ENCODE peak calls at places on chromosomes 11 and 22, in seven cellular contexts. K is HCT116, J is transverse colon, V is thyroid gland, G is stomach, O is A549, F is IMR-90. W is an unnamed sample.

GRCh38 chr11:15119352-15119751 is 4.6 kb downstream of the INSC start:
- DNase-seq in K (no peak), G (no peak), V (no peak), O (no peak), J (no peak), F (peak; percentile 20), W (no peak)

GRCh38 chr22:23237841-23238240 is 57.5 kb downstream of the BCR start:
- DNase-seq in V (no peak), J (no peak), G (no peak), F (no peak), K (no peak), O (no peak), W (no peak)

GRCh38 chr11:69460540-69461257 is 20.8 kb upstream of the LINC01488 start:
- DNase-seq in V (no peak), K (peak; percentile 29), F (peak; percentile 95), J (no peak), O (no peak), G (no peak), W (no peak)

GRCh38 chr11:92861641-92862040 is 107.8 kb upstream of the MTNR1B start:
- DNase-seq in G (no peak), V (peak; percentile 38), F (no peak), O (no peak), K (no peak), J (no peak), W (no peak)

GRCh38 chr22:39205344-39206021 is 39.3 kb downstream of the PDGFB start:
- DNase-seq in O (peak; percentile 76), F (peak; percentile 78), G (no peak), K (peak; percentile 46), J (no peak), V (no peak), W (no peak)

GRCh38 chr11:27485930-27486773 is 13.6 kb upstream of the LGR4 start:
- DNase-seq in O (no peak), G (no peak), F (peak; percentile 61), V (peak; percentile 17), J (no peak), K (peak; percentile 37), W (no peak)

GRCh38 chr22:19932367-19933206 is 9.0 kb upstream of the COMT start:
- DNase-seq in F (no peak), G (peak; percentile 74), O (no peak), K (no peak), J (no peak), V (no peak), W (no peak)

GRCh38 chr11:129951201-129951882 is 51.3 kb downstream of the PRDM10 start:
- DNase-seq in O (no peak), F (no peak), J (no peak), V (no peak), G (no peak), K (no peak), W (no peak)

GRCh38 chr22:35656284-35656752 is 8.1 kb downstream of the APOL6 start:
- DNase-seq in K (no peak), V (no peak), J (no peak), G (no peak), O (no peak), F (no peak), W (no peak)

GRCh38 chr22:22357024-22357868 is 112.7 kb downstream of the VPREB1 start:
- DNase-seq in K (peak; percentile 77), J (peak; percentile 89), F (peak; percentile 43), V (peak; percentile 95), O (peak; percentile 78), G (peak; percentile 67), W (peak; percentile 72)

GRCh38 chr11:106794058-106794457 is 224.2 kb downstream of the GUCY1A2 start:
- DNase-seq in F (no peak), V (no peak), G (no peak), O (no peak), K (no peak), J (no peak), W (no peak)

GRCh38 chr11:44224867-44225501 is 85.0 kb downstream of the ALX4 start:
- DNase-seq in G (no peak), V (no peak), F (no peak), K (no peak), J (no peak), O (no peak), W (no peak)

GRCh38 chr11:80595011-80595410 is 1154.2 kb upstream of the TENM4 start:
- DNase-seq in V (no peak), F (peak; percentile 68), G (no peak), O (no peak), J (no peak), K (no peak), W (no peak)

GRCh38 chr11:132674161-132674560 is 858.1 kb downstream of the OPCML start:
- DNase-seq in O (no peak), J (no peak), V (no peak), F (no peak), K (no peak), G (no peak), W (no peak)

GRCh38 chr11:369336-370018 is at the start of gene B4GALNT4:
- DNase-seq in O (peak; percentile 68), G (no peak), K (no peak), J (no peak), F (peak; percentile 23), V (peak; percentile 15), W (peak; percentile 72)

GRCh38 chr11:70205766-70206165 is 2.7 kb downstream of the FADD start:
- DNase-seq in K (no peak), F (no peak), V (no peak), J (no peak), O (no peak), G (no peak), W (no peak)

GRCh38 chr11:64522036-64522435 is 69.0 kb upstream of the SLC22A12 start:
- DNase-seq in J (no peak), F (no peak), V (no peak), G (no peak), K (no peak), O (no peak), W (no peak)

GRCh38 chr11:63940786-63941185 is 2.0 kb downstream of the NAA40 start:
- DNase-seq in K (no peak), J (no peak), V (no peak), G (no peak), F (no peak), O (no peak), W (no peak)

GRCh38 chr11:118715837-118716260 is 36.4 kb upstream of the TREH start:
- DNase-seq in J (no peak), G (no peak), O (no peak), V (peak; percentile 29), F (no peak), K (no peak), W (peak; percentile 42)

GRCh38 chr11:83521647-83522596 is 235.8 kb upstream of the CCDC90B start:
- DNase-seq in O (no peak), G (no peak), K (no peak), J (no peak), V (no peak), F (peak; percentile 31), W (no peak)

GRCh38 chr11:27837895-27838563 is 137.8 kb upstream of the BDNF start:
- DNase-seq in O (no peak), J (no peak), G (no peak), K (no peak), F (no peak), V (no peak), W (no peak)

GRCh38 chr22:29674121-29674520 is 45.7 kb upstream of the CABP7 start:
- DNase-seq in K (no peak), F (no peak), O (no peak), V (no peak), G (no peak), J (no peak), W (no peak)

GRCh38 chr11:112554586-112554985 is 293.9 kb upstream of the PLET1 start:
- DNase-seq in V (no peak), O (no peak), F (no peak), J (no peak), G (no peak), K (no peak), W (no peak)

GRCh38 chr11:70843906-70844305 is 408.5 kb downstream of the SHANK2 start:
- DNase-seq in K (no peak), G (no peak), O (no peak), V (no peak), F (no peak), J (no peak), W (no peak)

GRCh38 chr22:20926243-20926642 is 9.0 kb downstream of the CRKL start:
- DNase-seq in G (no peak), V (no peak), F (no peak), J (no peak), O (no peak), K (no peak), W (no peak)

GRCh38 chr22:48746789-48747425 is 1080.8 kb downstream of the BRD1 start:
- DNase-seq in F (no peak), J (no peak), O (no peak), G (peak; percentile 14), V (no peak), K (no peak), W (no peak)
- H3K9me3 ChIP-seq in F (peaks cover 73% of the 10 kb centered on the region), J (no peaks in the 10 kb centered on the region), O (no peaks in the 10 kb centered on the region), G (no peaks in the 10 kb centered on the region), V (no peaks in the 10 kb centered on the region), K (no peaks in the 10 kb centered on the region), W (no peaks in the 10 kb centered on the region)

GRCh38 chr11:11981364-11981763 is 27.1 kb downstream of the DKK3 start:
- DNase-seq in F (no peak), O (no peak), G (peak; percentile 16), K (no peak), J (no peak), V (no peak), W (no peak)
- TF ChIP-seq POLR2A in F (no peak), O (no peak), G (no peak), K (no peak), J (no peak), V (no peak), W (no peak)

DNA sequence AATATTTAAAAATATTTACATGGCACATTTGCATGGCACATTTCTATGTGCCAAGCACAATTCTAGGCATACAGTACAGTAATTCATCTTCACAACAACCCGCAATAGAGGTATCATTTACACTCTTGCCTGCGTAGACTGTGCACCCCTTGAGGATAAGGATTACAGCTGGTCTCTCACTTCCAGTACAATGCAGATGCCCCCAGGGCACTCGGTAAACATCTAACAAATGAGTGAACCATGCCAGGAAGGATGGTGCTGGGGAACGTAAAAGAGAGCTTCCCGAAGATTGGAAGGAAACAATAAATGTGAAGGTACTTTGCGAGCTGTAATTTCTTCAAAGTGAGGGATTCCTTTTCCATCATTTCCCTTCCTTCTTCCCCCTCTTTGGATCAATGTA is 1.3 kb downstream of the PRPF19 start:
- DNase-seq in V (no peak), J (no peak), O (no peak), F (no peak), K (no peak), G (no peak), W (no peak)
- H3K9me3 ChIP-seq in V (no peaks in the 10 kb centered on the region), J (no peaks in the 10 kb centered on the region), O (no peaks in the 10 kb centered on the region), F (no peaks in the 10 kb centered on the region), K (no peaks in the 10 kb centered on the region), G (no peaks in the 10 kb centered on the region), W (no peaks in the 10 kb centered on the region)

GRCh38 chr11:34653031-34653430 is 32.1 kb downstream of the EHF start:
- DNase-seq in G (no peak), J (no peak), F (no peak), K (no peak), O (no peak), V (no peak), W (no peak)

GRCh38 chr11:34652191-34652958 is 31.5 kb downstream of the EHF start:
- DNase-seq in J (no peak), G (no peak), K (no peak), V (no peak), F (peak; percentile 13), O (no peak), W (no peak)

GRCh38 chr11:34654491-34655334 is 33.8 kb downstream of the EHF start:
- DNase-seq in J (no peak), V (peak; percentile 32), O (peak; percentile 71), G (peak; percentile 74), K (peak; percentile 81), F (peak; percentile 66), W (no peak)

GRCh38 chr11:34655335-34656008 is 34.6 kb downstream of the EHF start:
- DNase-seq in V (no peak), O (no peak), K (no peak), G (no peak), F (peak; percentile 97), J (no peak), W (no peak)

GRCh38 chr11:34653851-34654490 is 33.1 kb downstream of the EHF start:
- DNase-seq in V (no peak), O (peak; percentile 82), F (peak; percentile 99), J (peak; percentile 59), G (peak; percentile 76), K (peak; percentile 93), W (no peak)
- TF ChIP-seq POLR2A in V (no peak), O (no peak), F (no peak), J (no peak), G (no peak), K (no peak), W (no peak)

W was measured in ovary.